ENCODE peak calls at places on chromosomes 16 and 17, in nine cellular contexts. One of them, this sample, is unnamed.
A peak's percentile ranks its signal among the peaks of the same experiment; 100 is the strongest.

GRCh38 chr17:4573115-4573514 is 11.2 kb upstream of the SMTNL2 start:
- DNase-seq in T1000: no peak
- DNase-seq in activated B cell treated with CpG ODN at 0.5 μM for 24 hours: no peak
- DNase-seq in HTR-8/SVneo: no peak
- DNase-seq in GM03348: no peak
- DNase-seq in adrenal gland: no peak
- DNase-seq in GM12891: no peak
- DNase-seq in GM04504: no peak
- DNase-seq in colonic mucosa: no peak
- DNase-seq in this sample: no peak

GRCh38 chr16:13231365-13231764 is 330.0 kb downstream of the SHISA9 start:
- DNase-seq in T1000: no peak
- DNase-seq in activated B cell treated with CpG ODN at 0.5 μM for 24 hours: no peak
- DNase-seq in HTR-8/SVneo: no peak
- DNase-seq in GM03348: no peak
- DNase-seq in adrenal gland: no peak
- DNase-seq in GM12891: no peak
- DNase-seq in GM04504: no peak
- DNase-seq in colonic mucosa: no peak
- DNase-seq in this sample: no peak

GRCh38 chr17:74743755-74744154 is 4.7 kb upstream of the NHERF1 start:
- DNase-seq in T1000: peak; percentile 91
- DNase-seq in activated B cell treated with CpG ODN at 0.5 μM for 24 hours: no peak
- DNase-seq in HTR-8/SVneo: no peak
- DNase-seq in GM03348: no peak
- DNase-seq in adrenal gland: no peak
- DNase-seq in GM12891: no peak
- DNase-seq in GM04504: no peak
- DNase-seq in colonic mucosa: no peak
- DNase-seq in this sample: no peak

GRCh38 chr17:47305302-47305923 is 18.3 kb upstream of the EFCAB13 start:
- DNase-seq in T1000: peak; percentile 28
- DNase-seq in activated B cell treated with CpG ODN at 0.5 μM for 24 hours: no peak
- DNase-seq in HTR-8/SVneo: peak; percentile 91
- DNase-seq in GM03348: peak; percentile 84
- DNase-seq in adrenal gland: no peak
- DNase-seq in GM12891: no peak
- DNase-seq in GM04504: peak; percentile 82
- DNase-seq in colonic mucosa: no peak
- DNase-seq in this sample: peak; percentile 93

GRCh38 chr17:80846932-80847331 is 144.7 kb upstream of the CHMP6 start:
- DNase-seq in T1000: no peak
- DNase-seq in activated B cell treated with CpG ODN at 0.5 μM for 24 hours: no peak
- DNase-seq in HTR-8/SVneo: no peak
- DNase-seq in GM03348: no peak
- DNase-seq in adrenal gland: no peak
- DNase-seq in GM12891: no peak
- DNase-seq in GM04504: no peak
- DNase-seq in colonic mucosa: no peak
- DNase-seq in this sample: no peak

GRCh38 chr16:12679660-12680272 is 123.9 kb downstream of the CPPED1 start:
- DNase-seq in T1000: no peak
- DNase-seq in activated B cell treated with CpG ODN at 0.5 μM for 24 hours: no peak
- DNase-seq in HTR-8/SVneo: no peak
- DNase-seq in GM03348: no peak
- DNase-seq in adrenal gland: no peak
- DNase-seq in GM12891: no peak
- DNase-seq in GM04504: no peak
- DNase-seq in colonic mucosa: no peak
- DNase-seq in this sample: no peak

GRCh38 chr17:7222972-7223292 is 3.2 kb downstream of the ACADVL start:
- DNase-seq in T1000: no peak
- DNase-seq in activated B cell treated with CpG ODN at 0.5 μM for 24 hours: no peak
- DNase-seq in HTR-8/SVneo: no peak
- DNase-seq in GM03348: no peak
- DNase-seq in adrenal gland: peak; percentile 60
- DNase-seq in GM12891: no peak
- DNase-seq in GM04504: no peak
- DNase-seq in colonic mucosa: no peak
- DNase-seq in this sample: no peak

GRCh38 chr16:49639739-49640388 is 216.0 kb downstream of the ZNF423 start:
- DNase-seq in T1000: no peak
- DNase-seq in activated B cell treated with CpG ODN at 0.5 μM for 24 hours: no peak
- DNase-seq in HTR-8/SVneo: no peak
- DNase-seq in GM03348: no peak
- DNase-seq in adrenal gland: peak; percentile 71
- DNase-seq in GM12891: no peak
- DNase-seq in GM04504: no peak
- DNase-seq in colonic mucosa: peak; percentile 28
- DNase-seq in this sample: no peak

GRCh38 chr17:57572062-57572461 is 173.0 kb downstream of the CCDC182 start:
- DNase-seq in T1000: no peak
- DNase-seq in activated B cell treated with CpG ODN at 0.5 μM for 24 hours: no peak
- DNase-seq in HTR-8/SVneo: no peak
- DNase-seq in GM03348: no peak
- DNase-seq in adrenal gland: no peak
- DNase-seq in GM12891: no peak
- DNase-seq in GM04504: no peak
- DNase-seq in colonic mucosa: no peak
- DNase-seq in this sample: no peak

GRCh38 chr16:57607676-57608461 is 20.6 kb upstream of the ADGRG1 start:
- DNase-seq in T1000: no peak
- DNase-seq in activated B cell treated with CpG ODN at 0.5 μM for 24 hours: no peak
- DNase-seq in HTR-8/SVneo: no peak
- DNase-seq in GM03348: no peak
- DNase-seq in adrenal gland: peak; percentile 35
- DNase-seq in GM12891: no peak
- DNase-seq in GM04504: no peak
- DNase-seq in colonic mucosa: no peak
- DNase-seq in this sample: no peak

This sample was measured in GM04503.